ENCODE peak calls at places on chromosomes 7 and 10, in ten cellular contexts. V is IMR-90; Y is T-helper 1 cell; S is colonic mucosa; U is stimulated activated CD8-positive, alpha-beta memory T cell treated with anti-CD3 and anti-CD28 coated beads, Interleukin-7, amount 100 ng/mL, for 24 hours; H is SK-N-DZ; B is stomach; O is right lobe of liver; L is AG08396; T is NCI-H1092 treated with DMSO at 0.1 percent for 48 hours. I is an unnamed sample.

GRCh38 chr7:46257766-46258448 is 336.8 kb upstream of the IGFBP3 start:
- DNase-seq in V (peak; percentile 93), Y (no peak), S (no peak), U (no peak), H (no peak), B (no peak), O (no peak), L (peak; percentile 15), T (no peak), I (no peak)

GRCh38 chr7:139728203-139728602 is 49.6 kb downstream of the HIPK2 start:
- DNase-seq in V (no peak), Y (no peak), S (no peak), U (no peak), H (no peak), B (no peak), O (no peak), L (no peak), T (no peak), I (no peak)

GRCh38 chr7:130925136-130925794 is 191.3 kb upstream of the KLF14 start:
- DNase-seq in V (no peak), Y (no peak), S (no peak), U (no peak), H (no peak), B (no peak), O (no peak), L (no peak), T (no peak), I (no peak)

GRCh38 chr10:79254333-79255006 is 92.8 kb upstream of the PPIF start:
- DNase-seq in V (no peak), Y (no peak), S (no peak), U (no peak), H (no peak), B (no peak), O (no peak), L (no peak), T (no peak), I (no peak)

GRCh38 chr7:26891400-26892355 is 27.3 kb upstream of the SKAP2 start:
- DNase-seq in V (peak; percentile 41), Y (no peak), S (no peak), U (no peak), H (no peak), B (no peak), O (no peak), L (no peak), T (no peak), I (no peak)

GRCh38 chr7:151681726-151682125 is 162.0 kb upstream of the RHEB start:
- DNase-seq in V (no peak), Y (no peak), S (no peak), U (no peak), H (no peak), B (no peak), O (no peak), L (no peak), T (no peak), I (no peak)

GRCh38 chr10:124569623-124570470 is 108.2 kb downstream of the LHPP start:
- DNase-seq in V (no peak), Y (no peak), S (no peak), U (no peak), H (no peak), B (no peak), O (no peak), L (no peak), T (no peak), I (no peak)

GRCh38 chr10:114356786-114357588 is 47.3 kb downstream of the AFAP1L2 start:
- DNase-seq in V (peak; percentile 70), Y (no peak), S (no peak), U (no peak), H (no peak), B (no peak), O (no peak), L (peak; percentile 34), T (no peak), I (peak; percentile 9)

GRCh38 chr10:59284111-59284975 is 78.0 kb downstream of the FAM13C start:
- DNase-seq in V (no peak), Y (no peak), S (no peak), U (no peak), H (no peak), B (no peak), O (no peak), L (no peak), T (no peak), I (no peak)

GRCh38 chr10:6244510-6244909 is 41.8 kb downstream of the PFKFB3 start:
- DNase-seq in V (no peak), Y (no peak), S (no peak), U (no peak), H (no peak), B (no peak), O (no peak), L (no peak), T (no peak), I (no peak)

GRCh38 chr10:121240556-121240955 is 357.7 kb downstream of the FGFR2 start:
- DNase-seq in V (no peak), Y (no peak), S (peak; percentile 59), U (no peak), H (no peak), B (no peak), O (no peak), L (no peak), T (no peak), I (no peak)

GRCh38 chr10:89153971-89154370 is 53.1 kb downstream of the CH25H start:
- DNase-seq in V (no peak), Y (no peak), S (no peak), U (no peak), H (no peak), B (no peak), O (no peak), L (no peak), T (no peak), I (no peak)

GRCh38 chr7:155324012-155324917 is 26.6 kb downstream of the INSIG1 start:
- DNase-seq in V (no peak), Y (no peak), S (no peak), U (no peak), H (no peak), B (no peak), O (no peak), L (no peak), T (peak; percentile 23), I (no peak)

GRCh38 chr7:43873300-43873699 is 4.0 kb upstream of the MRPS24 start:
- DNase-seq in V (peak; percentile 87), Y (no peak), S (peak; percentile 74), U (no peak), H (no peak), B (no peak), O (no peak), L (peak; percentile 73), T (no peak), I (no peak)

GRCh38 chr7:24715661-24716479 is 41.4 kb downstream of the GSDME start:
- DNase-seq in V (peak; percentile 66), Y (no peak), S (no peak), U (no peak), H (peak; percentile 46), B (no peak), O (no peak), L (peak; percentile 55), T (no peak), I (no peak)

GRCh38 chr7:99844354-99844753 is 16.5 kb downstream of the CYP3A43 start:
- DNase-seq in V (no peak), Y (no peak), S (no peak), U (no peak), H (no peak), B (no peak), O (no peak), L (no peak), T (no peak), I (peak; percentile 10)